ENCODE peak calls at places on chromosomes 12 and 14, in four cellular contexts. One of them, this sample, is unnamed. For H3K4me1, the result is how much of the 10 kb centered on the place peaks cover.

GRCh38 chr14:58488550-58488949 is 61.0 kb downstream of the KIAA0586 start:
- DNase-seq in uterus: no peak
- DNase-seq in breast epithelium: no peak
- DNase-seq in body of pancreas: no peak
- DNase-seq in this sample: no peak

GRCh38 chr12:1644113-1644512 is 15.1 kb downstream of the WNT5B start:
- DNase-seq in uterus: no peak
- DNase-seq in breast epithelium: no peak
- DNase-seq in body of pancreas: no peak
- DNase-seq in this sample: no peak

GRCh38 chr14:53236708-53237107 is 83.6 kb upstream of the DDHD1 start:
- DNase-seq in uterus: no peak
- DNase-seq in breast epithelium: no peak
- DNase-seq in body of pancreas: no peak
- DNase-seq in this sample: no peak

GRCh38 chr12:74317078-74317581 is 220.5 kb upstream of the ATXN7L3B start:
- DNase-seq in uterus: peak
- DNase-seq in breast epithelium: no peak
- DNase-seq in body of pancreas: peak
- DNase-seq in this sample: no peak

GRCh38 chr14:101546706-101547105 is 14.6 kb upstream of the DIO3 start:
- DNase-seq in uterus: no peak
- DNase-seq in breast epithelium: no peak
- DNase-seq in body of pancreas: no peak
- DNase-seq in this sample: no peak

GRCh38 chr14:75675265-75675960 is 14.4 kb downstream of the TTLL5 start:
- DNase-seq in uterus: no peak
- DNase-seq in breast epithelium: no peak
- DNase-seq in body of pancreas: no peak
- DNase-seq in this sample: no peak

GRCh38 chr12:99809921-99810320 is 162.4 kb downstream of the GARIN6 start:
- DNase-seq in uterus: no peak
- DNase-seq in breast epithelium: no peak
- DNase-seq in body of pancreas: no peak
- DNase-seq in this sample: no peak

GRCh38 chr14:104390221-104390931 is 189.2 kb upstream of the C14orf180 start:
- DNase-seq in uterus: no peak
- DNase-seq in breast epithelium: peak
- DNase-seq in body of pancreas: no peak
- DNase-seq in this sample: no peak

GRCh38 chr14:63276492-63277342 is 42.0 kb downstream of the GPHB5 start:
- DNase-seq in uterus: no peak
- DNase-seq in breast epithelium: no peak
- DNase-seq in body of pancreas: no peak
- DNase-seq in this sample: no peak

GRCh38 chr14:94571395-94571794 is 9.8 kb upstream of the SERPINA5 start:
- DNase-seq in uterus: no peak
- DNase-seq in breast epithelium: peak
- DNase-seq in body of pancreas: no peak
- DNase-seq in this sample: no peak

GRCh38 chr12:117472983-117473382 is 111.6 kb upstream of the NOS1 start:
- DNase-seq in uterus: no peak
- DNase-seq in breast epithelium: no peak
- DNase-seq in body of pancreas: no peak
- DNase-seq in this sample: no peak

GRCh38 chr12:85947286-85947685 is 73.2 kb downstream of the NTS start:
- DNase-seq in uterus: no peak
- DNase-seq in breast epithelium: no peak
- DNase-seq in body of pancreas: no peak
- DNase-seq in this sample: no peak

GRCh38 chr12:119870462-119870861 is 6.7 kb downstream of the CIT start:
- DNase-seq in uterus: no peak
- DNase-seq in breast epithelium: no peak
- DNase-seq in body of pancreas: no peak
- DNase-seq in this sample: no peak

GRCh38 chr12:132747395-132747794 is 14.2 kb downstream of the ANKLE2 start:
- DNase-seq in uterus: no peak
- DNase-seq in breast epithelium: no peak
- DNase-seq in body of pancreas: no peak
- DNase-seq in this sample: no peak

GRCh38 chr14:72123755-72124154 is 191.5 kb downstream of the RGS6 start:
- DNase-seq in uterus: no peak
- DNase-seq in breast epithelium: no peak
- DNase-seq in body of pancreas: no peak
- DNase-seq in this sample: no peak

GRCh38 chr12:71046215-71046614 is 111.6 kb downstream of the TSPAN8 start:
- DNase-seq in uterus: no peak
- DNase-seq in breast epithelium: no peak
- DNase-seq in body of pancreas: no peak
- DNase-seq in this sample: no peak

GRCh38 chr14:26255213-26255612 is 342.6 kb downstream of the NOVA1 start:
- DNase-seq in uterus: no peak
- DNase-seq in breast epithelium: no peak
- DNase-seq in body of pancreas: no peak
- DNase-seq in this sample: no peak

GRCh38 chr12:111777345-111778045 is 10.8 kb downstream of the ALDH2 start:
- DNase-seq in uterus: no peak
- DNase-seq in breast epithelium: no peak
- DNase-seq in body of pancreas: peak
- DNase-seq in this sample: no peak

GRCh38 chr14:91273273-91273884 is 28.9 kb upstream of the GPR68 start:
- DNase-seq in uterus: no peak
- DNase-seq in breast epithelium: no peak
- DNase-seq in body of pancreas: no peak
- DNase-seq in this sample: no peak

GRCh38 chr14:105495101-105495989 is 4.3 kb downstream of the TEDC1 start:
- DNase-seq in uterus: peak
- DNase-seq in breast epithelium: peak
- DNase-seq in body of pancreas: peak
- DNase-seq in this sample: no peak

GRCh38 chr12:118376089-118377004 is at the start of gene SUDS3:
- DNase-seq in uterus: peak
- DNase-seq in breast epithelium: peak
- DNase-seq in body of pancreas: peak
- DNase-seq in this sample: peak

GRCh38 chr12:91274886-91275285 is 92.3 kb upstream of the DCN start:
- DNase-seq in uterus: no peak
- DNase-seq in breast epithelium: no peak
- DNase-seq in body of pancreas: peak
- DNase-seq in this sample: no peak

GRCh38 chr14:65976771-65977170 is 509.4 kb upstream of the CCDC196 start:
- DNase-seq in uterus: no peak
- DNase-seq in breast epithelium: no peak
- DNase-seq in body of pancreas: no peak
- DNase-seq in this sample: no peak

GRCh38 chr12:92022093-92022492 is 123.6 kb downstream of the BTG1 start:
- DNase-seq in uterus: no peak
- DNase-seq in breast epithelium: no peak
- DNase-seq in body of pancreas: no peak
- DNase-seq in this sample: no peak

GRCh38 chr12:25307818-25308217 is 57.1 kb upstream of the KRAS start:
- DNase-seq in uterus: no peak
- DNase-seq in breast epithelium: no peak
- DNase-seq in body of pancreas: no peak
- DNase-seq in this sample: no peak

GRCh38 chr14:23929822-23930294 is 23.7 kb upstream of the DHRS4 start:
- DNase-seq in uterus: peak
- DNase-seq in breast epithelium: peak
- DNase-seq in body of pancreas: peak
- DNase-seq in this sample: no peak

DNA sequence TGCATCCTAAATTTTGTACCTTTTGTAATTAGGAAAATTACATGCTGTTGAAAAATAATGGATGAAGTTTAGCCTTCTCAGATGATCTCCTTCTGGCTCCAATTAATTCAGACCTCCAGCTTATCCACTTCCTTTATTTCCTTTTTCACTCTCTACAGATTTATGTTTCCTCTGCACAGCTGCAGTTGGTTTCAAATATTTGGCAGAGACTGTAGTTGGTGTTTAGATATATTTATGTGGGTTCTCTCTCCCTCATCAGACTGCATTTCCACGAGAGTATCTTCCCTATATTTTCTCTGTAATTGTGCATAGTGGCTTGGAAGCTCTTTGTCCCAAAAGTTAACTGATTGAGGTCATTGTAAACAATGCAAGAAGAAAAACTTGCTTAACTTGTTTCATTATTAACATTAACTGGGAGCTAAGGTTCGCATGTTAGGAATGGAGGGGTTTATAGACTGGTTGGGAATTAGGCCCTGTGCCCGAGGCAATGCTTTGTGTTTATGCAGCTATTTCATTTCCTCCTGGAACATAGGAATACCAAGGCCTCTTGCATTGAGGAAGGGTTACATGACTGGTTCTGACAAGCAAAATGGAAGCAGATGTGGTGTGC is 216.9 kb upstream of the HMGA2 start:
- DNase-seq in uterus: no peak
- DNase-seq in breast epithelium: no peak
- DNase-seq in body of pancreas: peak
- DNase-seq in this sample: no peak
- TF ChIP-seq POLR2A in uterus: no peak
- TF ChIP-seq POLR2A in breast epithelium: no peak
- TF ChIP-seq POLR2A in body of pancreas: no peak
- TF ChIP-seq POLR2A in this sample: no peak

GRCh38 chr14:69614592-69614991 is 3.2 kb downstream of the SUSD6 start:
- DNase-seq in uterus: no peak
- DNase-seq in breast epithelium: no peak
- DNase-seq in body of pancreas: no peak
- DNase-seq in this sample: peak

GRCh38 chr14:69617796-69618195 is 6.4 kb downstream of the SUSD6 start:
- DNase-seq in uterus: no peak
- DNase-seq in breast epithelium: no peak
- DNase-seq in body of pancreas: no peak
- DNase-seq in this sample: no peak

GRCh38 chr14:69619007-69619406 is 7.6 kb downstream of the SUSD6 start:
- DNase-seq in uterus: peak
- DNase-seq in breast epithelium: no peak
- DNase-seq in body of pancreas: no peak
- DNase-seq in this sample: no peak

GRCh38 chr14:69615471-69616407 is 4.3 kb downstream of the SUSD6 start:
- DNase-seq in uterus: peak
- DNase-seq in breast epithelium: peak
- DNase-seq in body of pancreas: peak
- DNase-seq in this sample: no peak

DNA sequence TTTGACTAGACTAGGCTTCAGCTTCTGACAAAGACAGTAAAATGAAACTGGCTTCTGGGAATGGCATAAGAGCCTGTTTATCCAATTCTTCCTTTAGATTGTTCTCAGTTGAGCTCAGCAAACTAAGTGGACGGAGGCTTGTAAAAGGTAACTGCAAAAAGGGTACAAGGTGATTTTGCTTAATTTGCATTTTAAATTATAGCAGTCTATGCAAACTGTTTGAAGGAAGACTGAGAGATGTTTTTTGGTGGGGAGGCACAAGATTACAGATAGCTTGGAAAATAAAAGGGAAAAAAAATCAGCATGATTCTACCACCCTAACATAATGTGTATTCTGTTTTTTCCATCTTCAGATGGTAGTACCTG is 5.0 kb downstream of the SUSD6 start:
- DNase-seq in uterus: no peak
- DNase-seq in breast epithelium: no peak
- DNase-seq in body of pancreas: no peak
- DNase-seq in this sample: no peak
- H3K4me1 ChIP-seq in uterus: under half
- H3K4me1 ChIP-seq in breast epithelium: under half
- H3K4me1 ChIP-seq in body of pancreas: half or more
- H3K4me1 ChIP-seq in this sample: half or more

GRCh38 chr12:32826807-32827412 is 69.7 kb downstream of the PKP2 start:
- DNase-seq in uterus: no peak
- DNase-seq in breast epithelium: no peak
- DNase-seq in body of pancreas: no peak
- DNase-seq in this sample: no peak

GRCh38 chr12:32828120-32828519 is 68.5 kb downstream of the PKP2 start:
- DNase-seq in uterus: no peak
- DNase-seq in breast epithelium: no peak
- DNase-seq in body of pancreas: no peak
- DNase-seq in this sample: no peak

GRCh38 chr12:32821293-32822089 is 65.8 kb upstream of the YARS2 start:
- DNase-seq in uterus: no peak
- DNase-seq in breast epithelium: no peak
- DNase-seq in body of pancreas: no peak
- DNase-seq in this sample: no peak

GRCh38 chr12:32822344-32822743 is 66.6 kb upstream of the YARS2 start:
- DNase-seq in uterus: no peak
- DNase-seq in breast epithelium: no peak
- DNase-seq in body of pancreas: no peak
- DNase-seq in this sample: no peak

GRCh38 chr12:32824596-32824995 is 68.9 kb upstream of the YARS2 start:
- DNase-seq in uterus: no peak
- DNase-seq in breast epithelium: no peak
- DNase-seq in body of pancreas: no peak
- DNase-seq in this sample: no peak
- TF ChIP-seq POLR2A in uterus: no peak
- TF ChIP-seq POLR2A in breast epithelium: no peak
- TF ChIP-seq POLR2A in body of pancreas: no peak
- TF ChIP-seq POLR2A in this sample: no peak

GRCh38 chr14:100143934-100144333 is 15.5 kb downstream of the DEGS2 start:
- DNase-seq in uterus: no peak
- DNase-seq in breast epithelium: no peak
- DNase-seq in body of pancreas: no peak
- DNase-seq in this sample: no peak
- H3K4me1 ChIP-seq in uterus: under half
- H3K4me1 ChIP-seq in breast epithelium: under half
- H3K4me1 ChIP-seq in body of pancreas: under half
- H3K4me1 ChIP-seq in this sample: under half

DNA sequence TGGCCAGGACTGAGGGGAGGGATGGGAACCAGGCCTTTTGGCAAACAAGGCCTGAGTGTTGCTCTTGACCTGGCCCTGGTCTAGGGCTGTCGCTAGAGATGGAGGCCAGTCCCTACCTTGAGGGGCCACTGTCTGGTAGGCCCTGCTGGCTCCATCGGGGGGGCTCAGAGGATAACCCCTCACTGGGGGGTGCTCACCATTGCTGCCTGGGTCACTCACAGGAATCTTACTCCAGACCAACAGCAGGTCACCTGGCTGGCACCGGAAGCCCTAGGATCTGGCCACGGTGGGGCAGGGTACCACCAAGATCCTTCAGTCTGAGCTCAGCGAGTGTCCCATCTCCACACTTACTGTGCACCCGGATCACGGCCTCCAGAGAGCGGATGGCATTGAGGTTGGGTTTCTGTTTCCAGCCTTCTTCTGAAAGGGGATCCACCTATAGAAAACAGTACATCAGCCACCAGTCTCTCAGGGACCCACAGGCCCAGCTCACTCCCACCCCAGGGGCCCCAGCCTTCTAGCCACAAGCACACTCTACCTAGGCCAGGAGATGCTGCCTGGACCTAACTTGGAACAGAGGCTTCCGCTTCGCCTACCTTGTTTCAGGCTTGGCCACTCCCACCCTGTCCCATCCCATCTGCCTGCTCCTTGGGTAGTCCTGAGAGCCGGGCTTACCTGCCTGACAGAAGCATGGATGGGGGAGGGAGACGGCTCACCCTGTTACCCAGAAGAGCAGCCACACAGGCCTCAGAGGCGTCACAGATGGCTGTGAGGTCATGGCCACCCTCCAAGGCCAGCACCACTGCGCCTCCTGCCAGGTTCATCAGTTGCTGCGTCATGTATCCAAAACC is 12.2 kb downstream of the SLC48A1 start:
- DNase-seq in uterus: no peak
- DNase-seq in breast epithelium: no peak
- DNase-seq in body of pancreas: no peak
- DNase-seq in this sample: no peak
- TF ChIP-seq POLR2A in uterus: no peak
- TF ChIP-seq POLR2A in breast epithelium: no peak
- TF ChIP-seq POLR2A in body of pancreas: no peak
- TF ChIP-seq POLR2A in this sample: no peak